ENCODE peak calls at places on chromosomes 11 and 22, in five cellular contexts. One of them, this sample, is unnamed.

GRCh38 chr11:94968334-94968958 is 4.9 kb downstream of the CWC15 start:
- DNase-seq in endodermal cell: no peak
- DNase-seq in AG08395: peak; percentile 73
- DNase-seq in stimulated activated naive CD8-positive, alpha-beta T cell treated with anti-CD3 and anti-CD28 coated beads, Interleukin-15, Interleukin-2, amounts not matched to agents 100 U/mL and 50 U/mL, for 24 hours: no peak
- DNase-seq in neural crest cell: no peak
- DNase-seq in this sample: peak; percentile 20

GRCh38 chr22:23384899-23385298 is 195.2 kb downstream of the IGLL1 start:
- DNase-seq in endodermal cell: no peak
- DNase-seq in AG08395: no peak
- DNase-seq in stimulated activated naive CD8-positive, alpha-beta T cell treated with anti-CD3 and anti-CD28 coated beads, Interleukin-15, Interleukin-2, amounts not matched to agents 100 U/mL and 50 U/mL, for 24 hours: no peak
- DNase-seq in neural crest cell: no peak
- DNase-seq in this sample: no peak

GRCh38 chr11:70064726-70065317 is 13.3 kb upstream of the ANO1 start:
- DNase-seq in endodermal cell: no peak
- DNase-seq in AG08395: no peak
- DNase-seq in stimulated activated naive CD8-positive, alpha-beta T cell treated with anti-CD3 and anti-CD28 coated beads, Interleukin-15, Interleukin-2, amounts not matched to agents 100 U/mL and 50 U/mL, for 24 hours: no peak
- DNase-seq in neural crest cell: no peak
- DNase-seq in this sample: no peak

GRCh38 chr22:21624120-21624879 is 5.5 kb downstream of the YDJC start:
- DNase-seq in endodermal cell: peak; percentile 92
- DNase-seq in AG08395: no peak
- DNase-seq in stimulated activated naive CD8-positive, alpha-beta T cell treated with anti-CD3 and anti-CD28 coated beads, Interleukin-15, Interleukin-2, amounts not matched to agents 100 U/mL and 50 U/mL, for 24 hours: peak; percentile 72
- DNase-seq in neural crest cell: peak; percentile 33
- DNase-seq in this sample: no peak

GRCh38 chr11:69546735-69547370 is 65.4 kb downstream of the LINC01488 start:
- DNase-seq in endodermal cell: no peak
- DNase-seq in AG08395: no peak
- DNase-seq in stimulated activated naive CD8-positive, alpha-beta T cell treated with anti-CD3 and anti-CD28 coated beads, Interleukin-15, Interleukin-2, amounts not matched to agents 100 U/mL and 50 U/mL, for 24 hours: peak; percentile 59
- DNase-seq in neural crest cell: no peak
- DNase-seq in this sample: no peak

GRCh38 chr22:32040324-32040904 is 2.6 kb upstream of the SLC5A1 start:
- DNase-seq in endodermal cell: no peak
- DNase-seq in AG08395: no peak
- DNase-seq in stimulated activated naive CD8-positive, alpha-beta T cell treated with anti-CD3 and anti-CD28 coated beads, Interleukin-15, Interleukin-2, amounts not matched to agents 100 U/mL and 50 U/mL, for 24 hours: no peak
- DNase-seq in neural crest cell: no peak
- DNase-seq in this sample: no peak

GRCh38 chr11:504053-504993 is 2.7 kb downstream of the RNH1 start:
- DNase-seq in endodermal cell: peak; percentile 43
- DNase-seq in AG08395: peak; percentile 52
- DNase-seq in stimulated activated naive CD8-positive, alpha-beta T cell treated with anti-CD3 and anti-CD28 coated beads, Interleukin-15, Interleukin-2, amounts not matched to agents 100 U/mL and 50 U/mL, for 24 hours: peak; percentile 47
- DNase-seq in neural crest cell: no peak
- DNase-seq in this sample: no peak

GRCh38 chr11:107973641-107974040 is 35.1 kb upstream of the CUL5 start:
- DNase-seq in endodermal cell: no peak
- DNase-seq in AG08395: no peak
- DNase-seq in stimulated activated naive CD8-positive, alpha-beta T cell treated with anti-CD3 and anti-CD28 coated beads, Interleukin-15, Interleukin-2, amounts not matched to agents 100 U/mL and 50 U/mL, for 24 hours: no peak
- DNase-seq in neural crest cell: no peak
- DNase-seq in this sample: no peak

GRCh38 chr11:106457727-106458126 is 380.3 kb downstream of the AASDHPPT start:
- DNase-seq in endodermal cell: no peak
- DNase-seq in AG08395: peak; percentile 22
- DNase-seq in stimulated activated naive CD8-positive, alpha-beta T cell treated with anti-CD3 and anti-CD28 coated beads, Interleukin-15, Interleukin-2, amounts not matched to agents 100 U/mL and 50 U/mL, for 24 hours: no peak
- DNase-seq in neural crest cell: no peak
- DNase-seq in this sample: no peak

GRCh38 chr11:68266121-68266891 is 5.5 kb downstream of the C11orf24 start:
- DNase-seq in endodermal cell: no peak
- DNase-seq in AG08395: no peak
- DNase-seq in stimulated activated naive CD8-positive, alpha-beta T cell treated with anti-CD3 and anti-CD28 coated beads, Interleukin-15, Interleukin-2, amounts not matched to agents 100 U/mL and 50 U/mL, for 24 hours: no peak
- DNase-seq in neural crest cell: no peak
- DNase-seq in this sample: no peak

GRCh38 chr11:47189100-47189834 is 3.0 kb upstream of the PACSIN3 start:
- DNase-seq in endodermal cell: no peak
- DNase-seq in AG08395: peak; percentile 68
- DNase-seq in stimulated activated naive CD8-positive, alpha-beta T cell treated with anti-CD3 and anti-CD28 coated beads, Interleukin-15, Interleukin-2, amounts not matched to agents 100 U/mL and 50 U/mL, for 24 hours: no peak
- DNase-seq in neural crest cell: no peak
- DNase-seq in this sample: no peak

GRCh38 chr11:64060861-64061444 is 25.2 kb downstream of the FLRT1 start:
- DNase-seq in endodermal cell: peak; percentile 90
- DNase-seq in AG08395: peak; percentile 85
- DNase-seq in stimulated activated naive CD8-positive, alpha-beta T cell treated with anti-CD3 and anti-CD28 coated beads, Interleukin-15, Interleukin-2, amounts not matched to agents 100 U/mL and 50 U/mL, for 24 hours: peak; percentile 75
- DNase-seq in neural crest cell: peak; percentile 58
- DNase-seq in this sample: no peak

GRCh38 chr11:23205156-23205871 is 345.0 kb upstream of the CCDC179 start:
- DNase-seq in endodermal cell: no peak
- DNase-seq in AG08395: no peak
- DNase-seq in stimulated activated naive CD8-positive, alpha-beta T cell treated with anti-CD3 and anti-CD28 coated beads, Interleukin-15, Interleukin-2, amounts not matched to agents 100 U/mL and 50 U/mL, for 24 hours: no peak
- DNase-seq in neural crest cell: no peak
- DNase-seq in this sample: no peak

GRCh38 chr11:120801801-120802689 is 221.9 kb upstream of the TBCEL start:
- DNase-seq in endodermal cell: peak; percentile 90
- DNase-seq in AG08395: peak; percentile 73
- DNase-seq in stimulated activated naive CD8-positive, alpha-beta T cell treated with anti-CD3 and anti-CD28 coated beads, Interleukin-15, Interleukin-2, amounts not matched to agents 100 U/mL and 50 U/mL, for 24 hours: peak; percentile 65
- DNase-seq in neural crest cell: peak; percentile 74
- DNase-seq in this sample: peak; percentile 34

GRCh38 chr11:111021131-111021530 is 224.4 kb upstream of the POU2AF2 start:
- DNase-seq in endodermal cell: no peak
- DNase-seq in AG08395: no peak
- DNase-seq in stimulated activated naive CD8-positive, alpha-beta T cell treated with anti-CD3 and anti-CD28 coated beads, Interleukin-15, Interleukin-2, amounts not matched to agents 100 U/mL and 50 U/mL, for 24 hours: no peak
- DNase-seq in neural crest cell: no peak
- DNase-seq in this sample: no peak

GRCh38 chr11:102615894-102616432 is 9.2 kb downstream of the MMP20 start:
- DNase-seq in endodermal cell: no peak
- DNase-seq in AG08395: no peak
- DNase-seq in stimulated activated naive CD8-positive, alpha-beta T cell treated with anti-CD3 and anti-CD28 coated beads, Interleukin-15, Interleukin-2, amounts not matched to agents 100 U/mL and 50 U/mL, for 24 hours: no peak
- DNase-seq in neural crest cell: no peak
- DNase-seq in this sample: no peak

GRCh38 chr11:6418958-6419611 is at the start of gene APBB1:
- DNase-seq in endodermal cell: no peak
- DNase-seq in AG08395: peak; percentile 82
- DNase-seq in stimulated activated naive CD8-positive, alpha-beta T cell treated with anti-CD3 and anti-CD28 coated beads, Interleukin-15, Interleukin-2, amounts not matched to agents 100 U/mL and 50 U/mL, for 24 hours: peak; percentile 80
- DNase-seq in neural crest cell: peak; percentile 67
- DNase-seq in this sample: peak; percentile 17

GRCh38 chr11:119016216-119017009 is 1.7 kb downstream of the RPS25 start:
- DNase-seq in endodermal cell: no peak
- DNase-seq in AG08395: no peak
- DNase-seq in stimulated activated naive CD8-positive, alpha-beta T cell treated with anti-CD3 and anti-CD28 coated beads, Interleukin-15, Interleukin-2, amounts not matched to agents 100 U/mL and 50 U/mL, for 24 hours: no peak
- DNase-seq in neural crest cell: no peak
- DNase-seq in this sample: no peak

GRCh38 chr22:30314918-30315317 is 11.8 kb downstream of the TBC1D10A start:
- DNase-seq in endodermal cell: no peak
- DNase-seq in AG08395: no peak
- DNase-seq in stimulated activated naive CD8-positive, alpha-beta T cell treated with anti-CD3 and anti-CD28 coated beads, Interleukin-15, Interleukin-2, amounts not matched to agents 100 U/mL and 50 U/mL, for 24 hours: peak; percentile 69
- DNase-seq in neural crest cell: no peak
- DNase-seq in this sample: no peak

GRCh38 chr22:19974935-19975706 is 33.5 kb upstream of the TXNRD2 start:
- DNase-seq in endodermal cell: peak; percentile 62
- DNase-seq in AG08395: no peak
- DNase-seq in stimulated activated naive CD8-positive, alpha-beta T cell treated with anti-CD3 and anti-CD28 coated beads, Interleukin-15, Interleukin-2, amounts not matched to agents 100 U/mL and 50 U/mL, for 24 hours: no peak
- DNase-seq in neural crest cell: no peak
- DNase-seq in this sample: peak; percentile 15

GRCh38 chr22:24728790-24729637 is 45.5 kb downstream of the PIWIL3 start:
- DNase-seq in endodermal cell: peak; percentile 52
- DNase-seq in AG08395: no peak
- DNase-seq in stimulated activated naive CD8-positive, alpha-beta T cell treated with anti-CD3 and anti-CD28 coated beads, Interleukin-15, Interleukin-2, amounts not matched to agents 100 U/mL and 50 U/mL, for 24 hours: no peak
- DNase-seq in neural crest cell: peak; percentile 11
- DNase-seq in this sample: peak; percentile 79

GRCh38 chr11:83671295-83671694 is 385.1 kb upstream of the CCDC90B start:
- DNase-seq in endodermal cell: no peak
- DNase-seq in AG08395: no peak
- DNase-seq in stimulated activated naive CD8-positive, alpha-beta T cell treated with anti-CD3 and anti-CD28 coated beads, Interleukin-15, Interleukin-2, amounts not matched to agents 100 U/mL and 50 U/mL, for 24 hours: no peak
- DNase-seq in neural crest cell: no peak
- DNase-seq in this sample: no peak

GRCh38 chr11:133917921-133918605 is 38.7 kb downstream of the IGSF9B start:
- DNase-seq in endodermal cell: no peak
- DNase-seq in AG08395: no peak
- DNase-seq in stimulated activated naive CD8-positive, alpha-beta T cell treated with anti-CD3 and anti-CD28 coated beads, Interleukin-15, Interleukin-2, amounts not matched to agents 100 U/mL and 50 U/mL, for 24 hours: no peak
- DNase-seq in neural crest cell: no peak
- DNase-seq in this sample: no peak

GRCh38 chr11:114344494-114344893 is 48.3 kb downstream of the NNMT start:
- DNase-seq in endodermal cell: no peak
- DNase-seq in AG08395: no peak
- DNase-seq in stimulated activated naive CD8-positive, alpha-beta T cell treated with anti-CD3 and anti-CD28 coated beads, Interleukin-15, Interleukin-2, amounts not matched to agents 100 U/mL and 50 U/mL, for 24 hours: no peak
- DNase-seq in neural crest cell: no peak
- DNase-seq in this sample: no peak

GRCh38 chr11:14634813-14635212 is 8.8 kb upstream of the PDE3B start:
- DNase-seq in endodermal cell: no peak
- DNase-seq in AG08395: no peak
- DNase-seq in stimulated activated naive CD8-positive, alpha-beta T cell treated with anti-CD3 and anti-CD28 coated beads, Interleukin-15, Interleukin-2, amounts not matched to agents 100 U/mL and 50 U/mL, for 24 hours: no peak
- DNase-seq in neural crest cell: no peak
- DNase-seq in this sample: no peak

GRCh38 chr11:119306373-119306890 is 10.5 kb downstream of the MCAM start:
- DNase-seq in endodermal cell: no peak
- DNase-seq in AG08395: peak; percentile 27
- DNase-seq in stimulated activated naive CD8-positive, alpha-beta T cell treated with anti-CD3 and anti-CD28 coated beads, Interleukin-15, Interleukin-2, amounts not matched to agents 100 U/mL and 50 U/mL, for 24 hours: peak; percentile 38
- DNase-seq in neural crest cell: no peak
- DNase-seq in this sample: no peak